ENCODE peak calls at places on chromosomes 2 and 18, in six cellular contexts. One of them, this sample, is unnamed.

GRCh38 chr2:119821266-119821665 is 61.5 kb downstream of the PTPN4 start:
- DNase-seq in uterus: no peak
- DNase-seq in neural progenitor cell: no peak
- DNase-seq in endodermal cell: no peak
- DNase-seq in upper lobe of right lung: no peak
- DNase-seq in A549: no peak
- DNase-seq in this sample: no peak

GRCh38 chr2:8023241-8023640 is 658.6 kb upstream of the ID2 start:
- DNase-seq in uterus: no peak
- DNase-seq in endodermal cell: no peak
- DNase-seq in A549: no peak
- DNase-seq in neural progenitor cell: no peak
- DNase-seq in upper lobe of right lung: no peak
- DNase-seq in this sample: no peak

GRCh38 chr2:168278424-168278888 is 31.1 kb upstream of the STK39 start:
- DNase-seq in uterus: no peak
- DNase-seq in endodermal cell: peak
- DNase-seq in A549: no peak
- DNase-seq in neural progenitor cell: peak
- DNase-seq in upper lobe of right lung: no peak
- DNase-seq in this sample: peak

GRCh38 chr18:70493461-70493860 is 204.6 kb downstream of the SOCS6 start:
- DNase-seq in A549: no peak
- DNase-seq in uterus: no peak
- DNase-seq in endodermal cell: no peak
- DNase-seq in neural progenitor cell: no peak
- DNase-seq in upper lobe of right lung: no peak
- DNase-seq in this sample: no peak

GRCh38 chr2:10162586-10163497 is 40.3 kb downstream of the RRM2 start:
- DNase-seq in A549: no peak
- DNase-seq in upper lobe of right lung: no peak
- DNase-seq in neural progenitor cell: peak
- DNase-seq in uterus: no peak
- DNase-seq in endodermal cell: peak
- DNase-seq in this sample: no peak

GRCh38 chr2:173231042-173231441 is 123.6 kb upstream of the CDCA7 start:
- DNase-seq in endodermal cell: no peak
- DNase-seq in upper lobe of right lung: peak
- DNase-seq in neural progenitor cell: no peak
- DNase-seq in uterus: no peak
- DNase-seq in A549: no peak
- DNase-seq in this sample: no peak

GRCh38 chr18:63161032-63161727 is 158.4 kb downstream of the BCL2 start:
- DNase-seq in neural progenitor cell: no peak
- DNase-seq in uterus: no peak
- DNase-seq in endodermal cell: no peak
- DNase-seq in A549: no peak
- DNase-seq in upper lobe of right lung: no peak
- DNase-seq in this sample: no peak

GRCh38 chr2:169693344-169693743 is 861 bp downstream of the CFAP210 start:
- DNase-seq in uterus: no peak
- DNase-seq in upper lobe of right lung: no peak
- DNase-seq in neural progenitor cell: no peak
- DNase-seq in A549: no peak
- DNase-seq in endodermal cell: no peak
- DNase-seq in this sample: no peak

GRCh38 chr18:22166070-22166972 is 3.1 kb upstream of the GATA6 start:
- DNase-seq in endodermal cell: peak
- DNase-seq in uterus: peak
- DNase-seq in neural progenitor cell: peak
- DNase-seq in upper lobe of right lung: peak
- DNase-seq in A549: peak
- DNase-seq in this sample: no peak

GRCh38 chr18:76953186-76953982 is 131.0 kb downstream of the ZNF236 start:
- DNase-seq in upper lobe of right lung: peak
- DNase-seq in uterus: peak
- DNase-seq in endodermal cell: no peak
- DNase-seq in A549: no peak
- DNase-seq in neural progenitor cell: no peak
- DNase-seq in this sample: no peak

GRCh38 chr2:96527052-96527964 is 9.2 kb upstream of the ARID5A start:
- DNase-seq in A549: no peak
- DNase-seq in neural progenitor cell: peak
- DNase-seq in upper lobe of right lung: peak
- DNase-seq in endodermal cell: peak
- DNase-seq in uterus: peak
- DNase-seq in this sample: no peak

GRCh38 chr18:64639536-64639935 is 490.6 kb upstream of the LINC00305 start:
- DNase-seq in A549: no peak
- DNase-seq in uterus: no peak
- DNase-seq in upper lobe of right lung: no peak
- DNase-seq in neural progenitor cell: no peak
- DNase-seq in endodermal cell: no peak
- DNase-seq in this sample: peak

GRCh38 chr2:121818546-121818945 is 63.1 kb downstream of the TSN start:
- DNase-seq in neural progenitor cell: no peak
- DNase-seq in endodermal cell: no peak
- DNase-seq in uterus: no peak
- DNase-seq in A549: no peak
- DNase-seq in upper lobe of right lung: no peak
- DNase-seq in this sample: no peak

GRCh38 chr2:239691720-239692119 is 290.9 kb upstream of the HDAC4 start:
- DNase-seq in uterus: no peak
- DNase-seq in upper lobe of right lung: peak
- DNase-seq in A549: no peak
- DNase-seq in neural progenitor cell: no peak
- DNase-seq in endodermal cell: peak
- DNase-seq in this sample: no peak

GRCh38 chr2:33673937-33674336 is 74.8 kb upstream of the FAM98A start:
- DNase-seq in endodermal cell: no peak
- DNase-seq in uterus: no peak
- DNase-seq in upper lobe of right lung: no peak
- DNase-seq in A549: no peak
- DNase-seq in neural progenitor cell: no peak
- DNase-seq in this sample: no peak

GRCh38 chr2:9000442-9000841 is 3.0 kb downstream of the MBOAT2 start:
- DNase-seq in A549: no peak
- DNase-seq in upper lobe of right lung: no peak
- DNase-seq in uterus: no peak
- DNase-seq in endodermal cell: no peak
- DNase-seq in neural progenitor cell: no peak
- DNase-seq in this sample: no peak

GRCh38 chr2:222306393-222307137 is 7.8 kb upstream of the PAX3 start:
- DNase-seq in upper lobe of right lung: no peak
- DNase-seq in A549: no peak
- DNase-seq in neural progenitor cell: peak
- DNase-seq in uterus: no peak
- DNase-seq in endodermal cell: peak
- DNase-seq in this sample: no peak

GRCh38 chr2:113080134-113080533 is 12.4 kb downstream of the IL1F10 start:
- DNase-seq in neural progenitor cell: peak
- DNase-seq in upper lobe of right lung: no peak
- DNase-seq in uterus: no peak
- DNase-seq in endodermal cell: peak
- DNase-seq in A549: peak
- DNase-seq in this sample: no peak

GRCh38 chr2:179020156-179020750 is 29.7 kb downstream of the CCDC141 start:
- DNase-seq in endodermal cell: peak
- DNase-seq in uterus: no peak
- DNase-seq in upper lobe of right lung: no peak
- DNase-seq in A549: no peak
- DNase-seq in neural progenitor cell: peak
- DNase-seq in this sample: peak
- TF ChIP-seq CTCF in endodermal cell: peak
- TF ChIP-seq CTCF in uterus: no peak
- TF ChIP-seq CTCF in upper lobe of right lung: peak
- TF ChIP-seq CTCF in A549: no peak
- TF ChIP-seq CTCF in neural progenitor cell: peak
- TF ChIP-seq CTCF in this sample: peak

GRCh38 chr2:86044045-86044444 is 61.6 kb downstream of the POLR1A start:
- DNase-seq in A549: no peak
- DNase-seq in uterus: peak
- DNase-seq in neural progenitor cell: no peak
- DNase-seq in upper lobe of right lung: no peak
- DNase-seq in endodermal cell: peak
- DNase-seq in this sample: no peak

GRCh38 chr2:86039963-86040655 is 65.6 kb downstream of the POLR1A start:
- DNase-seq in uterus: peak
- DNase-seq in neural progenitor cell: no peak
- DNase-seq in upper lobe of right lung: peak
- DNase-seq in A549: no peak
- DNase-seq in endodermal cell: no peak
- DNase-seq in this sample: no peak

GRCh38 chr2:86045541-86045940 is 60.1 kb downstream of the POLR1A start:
- DNase-seq in A549: no peak
- DNase-seq in uterus: peak
- DNase-seq in neural progenitor cell: no peak
- DNase-seq in endodermal cell: peak
- DNase-seq in upper lobe of right lung: no peak
- DNase-seq in this sample: no peak

GRCh38 chr2:86044614-86045013 is 61.1 kb downstream of the POLR1A start:
- DNase-seq in neural progenitor cell: no peak
- DNase-seq in endodermal cell: peak
- DNase-seq in uterus: no peak
- DNase-seq in upper lobe of right lung: no peak
- DNase-seq in A549: no peak
- DNase-seq in this sample: no peak

GRCh38 chr2:86042256-86043168 is 63.2 kb downstream of the POLR1A start:
- DNase-seq in endodermal cell: peak
- DNase-seq in A549: no peak
- DNase-seq in neural progenitor cell: no peak
- DNase-seq in upper lobe of right lung: no peak
- DNase-seq in uterus: peak
- DNase-seq in this sample: no peak
- H3K27ac ChIP-seq in endodermal cell: no peak
- H3K27ac ChIP-seq in A549: no peak
- H3K27ac ChIP-seq in neural progenitor cell: no peak
- H3K27ac ChIP-seq in upper lobe of right lung: no peak
- H3K27ac ChIP-seq in uterus: no peak
- H3K27ac ChIP-seq in this sample: no peak

GRCh38 chr2:15158117-15158516 is 403.0 kb downstream of the NBAS start:
- DNase-seq in A549: no peak
- DNase-seq in endodermal cell: peak
- DNase-seq in neural progenitor cell: peak
- DNase-seq in upper lobe of right lung: no peak
- DNase-seq in uterus: no peak
- DNase-seq in this sample: no peak

GRCh38 chr2:15159206-15159605 is 401.9 kb downstream of the NBAS start:
- DNase-seq in uterus: no peak
- DNase-seq in A549: no peak
- DNase-seq in endodermal cell: no peak
- DNase-seq in upper lobe of right lung: no peak
- DNase-seq in neural progenitor cell: no peak
- DNase-seq in this sample: no peak

GRCh38 chr2:15158532-15158931 is 402.6 kb downstream of the NBAS start:
- DNase-seq in uterus: no peak
- DNase-seq in endodermal cell: no peak
- DNase-seq in A549: no peak
- DNase-seq in upper lobe of right lung: no peak
- DNase-seq in neural progenitor cell: no peak
- DNase-seq in this sample: peak

GRCh38 chr2:15154289-15154688 is 406.8 kb downstream of the NBAS start:
- DNase-seq in endodermal cell: no peak
- DNase-seq in neural progenitor cell: no peak
- DNase-seq in uterus: no peak
- DNase-seq in upper lobe of right lung: no peak
- DNase-seq in A549: no peak
- DNase-seq in this sample: no peak

DNA sequence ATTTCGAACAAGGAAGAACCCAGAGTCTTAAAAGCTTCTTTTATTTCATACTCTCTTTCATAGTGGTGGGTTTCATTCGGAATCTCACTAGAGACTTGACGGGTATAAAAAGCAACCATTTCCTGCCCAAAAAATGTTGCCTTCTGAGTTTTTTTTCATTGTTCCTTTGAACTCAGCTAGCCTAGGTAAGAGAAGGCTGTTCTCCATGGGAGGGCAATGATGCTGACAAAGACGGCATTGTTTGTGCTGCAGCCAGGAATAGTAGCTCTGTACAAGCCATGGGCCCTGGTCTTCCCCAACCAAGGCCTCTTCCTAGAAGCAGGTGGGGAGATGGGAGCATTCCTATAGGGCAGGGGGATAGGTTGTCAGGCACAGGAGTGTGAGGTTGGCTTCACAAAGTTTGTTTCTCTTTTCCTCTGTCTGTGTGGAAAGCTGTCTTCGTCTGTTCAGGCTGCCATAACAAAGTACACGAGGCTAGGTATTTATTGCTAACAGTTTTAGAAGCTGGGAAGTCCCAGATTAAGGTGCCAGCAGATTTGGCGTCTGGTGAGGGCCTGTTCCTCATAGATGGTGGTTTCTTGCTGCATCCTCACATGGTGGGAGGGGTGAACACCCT is 405.1 kb downstream of the NBAS start:
- DNase-seq in uterus: no peak
- DNase-seq in neural progenitor cell: peak
- DNase-seq in endodermal cell: peak
- DNase-seq in upper lobe of right lung: no peak
- DNase-seq in A549: no peak
- DNase-seq in this sample: no peak
- TF ChIP-seq CTCF in uterus: no peak
- TF ChIP-seq CTCF in neural progenitor cell: no peak
- TF ChIP-seq CTCF in endodermal cell: no peak
- TF ChIP-seq CTCF in upper lobe of right lung: no peak
- TF ChIP-seq CTCF in A549: no peak
- TF ChIP-seq CTCF in this sample: no peak

GRCh38 chr2:28904295-28904694 is 9.8 kb downstream of the WDR43 start:
- DNase-seq in A549: no peak
- DNase-seq in endodermal cell: no peak
- DNase-seq in upper lobe of right lung: no peak
- DNase-seq in uterus: no peak
- DNase-seq in neural progenitor cell: no peak
- DNase-seq in this sample: no peak

GRCh38 chr2:28901841-28902240 is 7.4 kb downstream of the WDR43 start:
- DNase-seq in upper lobe of right lung: no peak
- DNase-seq in endodermal cell: no peak
- DNase-seq in A549: no peak
- DNase-seq in uterus: no peak
- DNase-seq in neural progenitor cell: no peak
- DNase-seq in this sample: no peak

GRCh38 chr2:28902584-28902983 is 8.1 kb downstream of the WDR43 start:
- DNase-seq in A549: no peak
- DNase-seq in uterus: no peak
- DNase-seq in endodermal cell: no peak
- DNase-seq in neural progenitor cell: no peak
- DNase-seq in upper lobe of right lung: no peak
- DNase-seq in this sample: no peak

GRCh38 chr2:28898048-28898447 is 3.6 kb downstream of the WDR43 start:
- DNase-seq in endodermal cell: no peak
- DNase-seq in neural progenitor cell: no peak
- DNase-seq in upper lobe of right lung: no peak
- DNase-seq in uterus: no peak
- DNase-seq in A549: no peak
- DNase-seq in this sample: no peak

DNA sequence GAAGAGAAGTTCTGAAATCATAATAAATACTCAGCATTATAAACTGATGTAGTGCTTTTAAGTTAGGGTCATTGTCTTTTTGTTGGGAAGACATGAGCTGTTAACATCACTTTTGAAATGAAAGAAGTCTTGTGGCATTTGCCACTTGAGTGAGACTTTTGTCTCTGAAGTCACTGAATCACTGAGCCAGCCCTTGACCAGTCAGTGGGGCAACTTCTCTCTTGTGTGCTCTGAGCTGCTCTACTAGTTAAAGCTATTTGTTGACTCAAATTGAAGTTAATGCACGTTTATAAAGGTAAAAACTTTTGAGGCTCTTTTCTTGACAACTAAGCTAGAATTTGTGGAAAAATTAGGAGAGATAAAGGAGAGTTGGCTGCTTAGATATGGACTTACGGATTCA is 6.7 kb downstream of the WDR43 start:
- DNase-seq in uterus: no peak
- DNase-seq in upper lobe of right lung: no peak
- DNase-seq in neural progenitor cell: peak
- DNase-seq in endodermal cell: no peak
- DNase-seq in A549: no peak
- DNase-seq in this sample: no peak
- H3K27ac ChIP-seq in uterus: no peak
- H3K27ac ChIP-seq in upper lobe of right lung: no peak
- H3K27ac ChIP-seq in neural progenitor cell: peak
- H3K27ac ChIP-seq in endodermal cell: no peak
- H3K27ac ChIP-seq in A549: no peak
- H3K27ac ChIP-seq in this sample: no peak